ENCODE peak calls at places on chromosomes 13 and 19, in five cellular contexts. O is WERI-Rb-1, K is WTC11, D is Caco-2, E is cardiac fibroblast. H is an unnamed sample.

GRCh38 chr19:17718988-17719711 is at the start of gene MAP1S:
- DNase-seq in K (peak; percentile 89), E (peak; percentile 53), O (peak; percentile 83), D (peak; percentile 75), H (peak; percentile 93)

GRCh38 chr19:35704218-35704617 is at the start of gene ZBTB32:
- DNase-seq in O (no peak), D (peak; percentile 23), K (peak; percentile 83), E (peak; percentile 75), H (no peak)

GRCh38 chr13:73665279-73665678 is 468.9 kb downstream of the KLF12 start:
- DNase-seq in K (no peak), D (no peak), E (no peak), O (no peak), H (no peak)

GRCh38 chr19:30942636-30943035 is 406.6 kb downstream of the TSHZ3 start:
- DNase-seq in D (no peak), K (no peak), O (no peak), E (no peak), H (no peak)

GRCh38 chr19:17260842-17261325 is 3.7 kb downstream of the USHBP1 start:
- DNase-seq in E (peak; percentile 83), O (peak; percentile 95), D (peak; percentile 90), K (peak; percentile 94), H (peak; percentile 65)

GRCh38 chr13:20168396-20168795 is 7.5 kb upstream of the GJA3 start:
- DNase-seq in K (no peak), O (no peak), D (no peak), E (no peak), H (no peak)

GRCh38 chr13:56752630-56753029 is 388.1 kb upstream of the PRR20A start:
- DNase-seq in K (no peak), E (no peak), O (no peak), D (no peak), H (no peak)

GRCh38 chr19:55196803-55197202 is 12.5 kb downstream of the PTPRH start:
- DNase-seq in D (no peak), O (no peak), E (peak; percentile 27), K (no peak), H (no peak)

GRCh38 chr19:8525401-8525684 is 11.4 kb upstream of the ZNF414 start:
- DNase-seq in O (no peak), K (no peak), E (no peak), D (no peak), H (no peak)

GRCh38 chr19:30341646-30342201 is 30.5 kb upstream of the ZNF536 start:
- DNase-seq in K (no peak), O (no peak), E (no peak), D (no peak), H (no peak)

GRCh38 chr13:24135674-24136300 is 24.7 kb upstream of the SPATA13 start:
- DNase-seq in E (peak; percentile 75), D (no peak), K (no peak), O (no peak), H (no peak)

GRCh38 chr19:39406656-39407393 is at the start of gene ZFP36:
- DNase-seq in D (peak; percentile 89), E (peak; percentile 86), O (peak; percentile 72), K (peak; percentile 80), H (peak; percentile 76)

GRCh38 chr13:70424428-70424827 is 316.2 kb upstream of the KLHL1 start:
- DNase-seq in O (no peak), E (no peak), K (peak; percentile 73), D (peak; percentile 39), H (no peak)

GRCh38 chr13:87887459-87888123 is 216.4 kb downstream of the SLITRK5 start:
- DNase-seq in E (no peak), O (peak; percentile 35), D (no peak), K (no peak), H (no peak)

GRCh38 chr13:30905932-30906383 is at the start of gene MEDAG:
- DNase-seq in K (peak; percentile 15), E (peak; percentile 94), O (no peak), D (no peak), H (no peak)

GRCh38 chr13:107765724-107766436 is 449.5 kb downstream of the LIG4 start:
- DNase-seq in K (no peak), E (peak; percentile 2), O (peak; percentile 59), D (no peak), H (no peak)

GRCh38 chr13:23578411-23579071 is 8.3 kb downstream of the TNFRSF19 start:
- DNase-seq in E (peak; percentile 72), K (peak; percentile 75), D (peak; percentile 93), O (peak; percentile 94), H (no peak)

GRCh38 chr19:46374526-46375475 is 27.9 kb downstream of the PPP5C start:
- DNase-seq in O (no peak), K (no peak), D (no peak), E (no peak), H (no peak)

GRCh38 chr19:46378268-46378667 is 31.4 kb downstream of the PPP5C start:
- DNase-seq in E (peak; percentile 78), O (no peak), D (no peak), K (no peak), H (no peak)

GRCh38 chr19:46372901-46373572 is 26.1 kb downstream of the PPP5C start:
- DNase-seq in E (peak; percentile 67), K (peak; percentile 54), D (no peak), O (peak; percentile 33), H (no peak)

GRCh38 chr19:46373573-46374359 is 26.9 kb downstream of the PPP5C start:
- DNase-seq in E (peak; percentile 48), K (peak; percentile 61), O (no peak), D (peak; percentile 39), H (no peak)

DNA sequence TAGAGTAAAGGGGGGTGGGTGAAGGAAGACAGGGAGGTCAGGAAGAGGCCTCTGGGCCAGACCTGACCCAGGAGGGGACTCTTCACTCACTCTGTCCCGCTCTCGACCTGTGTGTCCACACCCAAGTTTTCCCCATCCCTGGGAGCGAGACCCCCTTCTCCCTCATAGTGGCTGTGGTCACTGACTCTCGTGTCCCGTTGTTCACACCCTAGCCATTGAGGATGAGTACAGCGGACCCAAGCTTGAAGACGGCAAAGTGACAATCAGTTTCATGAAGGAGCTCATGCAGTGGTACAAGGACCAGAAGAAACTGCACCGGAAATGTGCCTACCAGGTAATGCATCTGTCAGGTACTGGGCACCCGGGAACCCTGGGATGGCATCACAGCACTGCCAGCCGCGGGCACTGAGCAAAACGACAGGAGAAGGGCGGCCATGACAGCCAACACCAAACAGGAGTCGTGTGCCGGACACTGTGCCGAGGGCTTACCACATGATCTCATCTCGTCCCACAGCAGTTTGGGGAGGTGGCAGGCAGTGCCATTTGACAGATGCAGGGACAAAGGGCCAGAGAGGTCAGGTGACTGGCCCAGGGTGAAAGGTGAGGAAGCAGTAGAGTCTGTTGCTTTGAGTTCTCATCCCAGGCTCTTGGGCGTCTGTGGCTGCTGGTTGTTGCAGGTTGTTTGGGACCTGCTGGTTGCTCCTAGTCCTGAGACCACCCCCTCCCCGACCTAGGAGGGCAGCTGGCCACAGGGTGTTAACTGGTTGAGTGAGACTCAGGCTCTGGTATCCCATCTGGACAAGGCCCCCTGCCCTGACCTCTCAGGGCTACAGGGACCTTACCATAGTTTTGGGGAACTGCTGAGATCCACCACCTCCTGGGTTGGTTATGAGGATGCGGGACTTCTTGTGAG is 29.6 kb downstream of the PPP5C start:
- DNase-seq in D (no peak), K (no peak), E (no peak), O (no peak), H (no peak)
- TF ChIP-seq CTCF in D (no peak), K (no peak), E (no peak), O (no peak), H (no peak)

GRCh38 chr13:45527699-45528462 is 63.1 kb downstream of the COG3 start:
- DNase-seq in O (no peak), D (peak; percentile 82), K (no peak), E (no peak), H (no peak)

GRCh38 chr13:45534604-45535003 is 69.9 kb downstream of the COG3 start:
- DNase-seq in E (no peak), O (no peak), D (no peak), K (no peak), H (no peak)

DNA sequence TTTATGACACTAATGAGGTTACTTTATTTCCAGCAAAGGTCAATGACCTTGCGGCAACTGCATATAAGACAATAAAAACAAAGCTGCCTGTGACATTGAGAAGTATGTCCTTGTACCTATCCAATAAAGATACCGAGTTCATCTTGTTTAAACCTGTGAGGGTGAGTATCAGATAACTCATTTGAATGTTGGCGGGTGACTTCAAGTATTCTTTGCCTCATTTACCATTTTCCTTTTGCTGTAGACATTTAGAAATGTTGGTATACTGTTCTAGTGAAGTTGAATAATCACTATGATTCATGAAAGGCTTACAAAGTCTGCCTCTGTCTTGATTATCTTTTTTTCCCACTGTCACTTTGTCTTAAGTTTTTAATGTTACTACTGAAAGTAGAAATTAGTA is 65.0 kb downstream of the COG3 start:
- DNase-seq in O (no peak), K (no peak), E (no peak), D (no peak), H (no peak)
- TF ChIP-seq CTCF in O (no peak), K (no peak), E (no peak), D (no peak), H (no peak)

DNA sequence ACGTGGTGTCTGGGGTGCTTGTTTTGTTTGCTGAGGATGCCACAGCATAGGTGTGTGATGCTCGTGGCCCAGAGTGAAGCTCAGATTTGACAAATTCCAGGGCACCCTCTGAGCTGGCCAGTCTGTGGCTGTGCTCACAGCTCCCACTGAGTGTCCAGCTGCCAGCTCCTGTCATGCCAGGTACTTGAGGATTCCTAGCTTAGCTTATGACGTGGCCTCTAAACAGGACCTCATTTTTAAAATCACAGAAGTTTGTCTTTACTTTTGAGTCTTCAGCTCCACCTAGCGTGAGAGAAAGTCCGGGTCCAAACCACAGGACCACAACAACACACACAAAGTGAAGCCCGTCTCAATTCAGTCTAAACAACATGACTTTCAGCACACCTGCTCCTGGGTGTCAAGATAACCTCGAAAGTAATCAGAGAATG is 117.3 kb downstream of the RAB20 start:
- DNase-seq in O (no peak), D (no peak), K (no peak), E (peak; percentile 76), H (no peak)
- TF ChIP-seq CTCF in O (no peak), D (peak; percentile 16), K (no peak), E (peak; percentile 41), H (no peak)

GRCh38 chr19:2291185-2291751 is 9.3 kb upstream of the PEAK3 start:
- DNase-seq in K (peak; percentile 77), O (peak; percentile 65), D (peak; percentile 49), E (no peak), H (no peak)
- TF ChIP-seq CTCF in K (no peak), O (no peak), D (no peak), E (no peak), H (no peak)

GRCh38 chr19:47407417-47407774 is 11.9 kb downstream of the MEIS3 start:
- DNase-seq in E (no peak), K (no peak), D (no peak), O (no peak), H (peak; percentile 12)

GRCh38 chr19:47406711-47407416 is 12.5 kb downstream of the MEIS3 start:
- DNase-seq in O (no peak), D (peak; percentile 79), K (peak; percentile 73), E (no peak), H (peak; percentile 10)

GRCh38 chr19:47404334-47405196 is 14.8 kb downstream of the MEIS3 start:
- DNase-seq in D (no peak), E (no peak), K (no peak), O (no peak), H (peak; percentile 9)

GRCh38 chr19:47405854-47406417 is 13.4 kb downstream of the MEIS3 start:
- DNase-seq in O (no peak), E (no peak), K (no peak), D (no peak), H (peak; percentile 4)

DNA sequence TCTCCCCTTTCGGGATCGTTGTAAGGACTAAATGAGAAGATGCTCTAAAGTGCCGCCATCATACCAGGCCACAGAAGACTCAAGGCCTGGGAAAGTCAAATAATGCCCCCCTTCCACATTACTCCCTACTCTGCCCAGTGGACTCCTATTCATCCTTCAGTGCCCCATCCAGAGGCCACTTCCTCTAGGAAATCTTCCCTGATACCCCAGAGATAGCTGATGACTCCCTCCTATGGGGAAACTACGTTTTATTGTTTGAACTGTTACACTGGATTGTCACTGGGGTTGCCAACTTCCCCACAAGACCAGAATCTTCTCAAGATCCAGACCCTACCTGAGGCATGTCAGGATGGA is 14.2 kb downstream of the MEIS3 start:
- DNase-seq in D (no peak), O (no peak), K (no peak), E (no peak), H (peak; percentile 1)
- TF ChIP-seq CTCF in D (no peak), O (no peak), K (no peak), E (no peak), H (no peak)

H was measured in D721Med.